ENCODE peak calls at places on chromosomes 2 and 18, in six cellular contexts. L is HepG2, T is GM12878, D is HCT116, Z is SK-N-SH, J is K562. G is an unnamed sample.

GRCh38 chr18:55317322-55317721 is 270.7 kb downstream of the TCF4 start:
- DNase-seq in J (no peak), L (no peak), T (no peak), D (no peak), Z (no peak), G (no peak)

GRCh38 chr2:53036196-53036595 is 731.4 kb upstream of the CHAC2 start:
- DNase-seq in Z (no peak), D (no peak), J (no peak), T (no peak), L (no peak), G (no peak)

GRCh38 chr18:65975536-65975935 is 224.7 kb downstream of the CDH7 start:
- DNase-seq in Z (no peak), L (no peak), D (no peak), J (no peak), T (no peak), G (no peak)

GRCh38 chr2:224111576-224111975 is 72.5 kb upstream of the SERPINE2 start:
- DNase-seq in Z (no peak), L (no peak), D (peak), T (no peak), J (no peak), G (no peak)

GRCh38 chr2:222504714-222505113 is 80.4 kb downstream of the SGPP2 start:
- DNase-seq in D (no peak), T (peak), Z (no peak), L (no peak), J (no peak), G (no peak)

GRCh38 chr2:54240515-54241219 is 15.4 kb downstream of the TSPYL6 start:
- DNase-seq in T (no peak), L (no peak), Z (no peak), J (no peak), D (no peak), G (no peak)

GRCh38 chr18:57077786-57078552 is 68.9 kb upstream of the BOD1L2 start:
- DNase-seq in L (no peak), T (peak), D (no peak), Z (no peak), J (no peak), G (no peak)

GRCh38 chr2:158845869-158846268 is 50.8 kb downstream of the DAPL1 start:
- DNase-seq in Z (peak), L (no peak), J (no peak), T (no peak), D (no peak), G (no peak)

GRCh38 chr2:239756392-239757153 is 268.6 kb downstream of the NDUFA10 start:
- DNase-seq in T (no peak), Z (no peak), J (no peak), D (no peak), L (no peak), G (no peak)

GRCh38 chr2:178811901-178812300 is 4.7 kb upstream of the TTN start:
- DNase-seq in Z (no peak), J (no peak), T (no peak), D (no peak), L (no peak), G (no peak)

GRCh38 chr18:35510071-35511010 is 12.6 kb upstream of the INO80C start:
- DNase-seq in T (no peak), D (no peak), J (no peak), L (no peak), Z (no peak), G (peak)

GRCh38 chr2:168814046-168814445 is 11.6 kb downstream of the NOSTRIN start:
- DNase-seq in D (no peak), T (no peak), J (peak), L (no peak), Z (no peak), G (no peak)

GRCh38 chr2:231479455-231479854 is 15.2 kb upstream of the NCL start:
- DNase-seq in D (no peak), J (peak), Z (no peak), L (no peak), T (no peak), G (no peak)

DNA sequence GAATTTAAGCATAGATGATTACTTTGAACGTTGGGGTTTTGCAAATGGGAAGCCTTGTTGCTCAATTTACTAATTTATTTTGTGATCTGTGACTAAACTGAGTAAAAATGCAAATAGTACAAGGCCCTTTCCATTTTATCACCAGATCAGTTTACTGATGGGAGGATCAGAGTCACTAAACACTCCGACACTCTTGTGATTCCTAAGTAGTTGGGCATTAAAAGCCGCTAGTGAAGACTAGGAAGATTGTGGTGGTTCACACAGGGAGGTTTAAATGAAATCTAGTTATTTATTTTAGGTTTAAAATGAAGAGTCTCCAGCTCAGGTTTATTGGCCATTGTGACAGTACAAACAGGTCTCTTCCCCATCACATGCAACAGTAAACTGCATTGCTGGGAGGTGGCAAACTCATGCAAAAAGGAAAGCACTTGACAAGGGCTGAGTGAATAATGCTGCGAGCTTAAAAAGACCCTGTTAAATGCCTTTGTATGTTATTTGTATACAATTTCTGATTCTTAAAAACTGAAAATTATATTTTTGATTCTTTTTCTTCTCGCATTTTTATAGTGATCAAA is 394.8 kb upstream of the FANCL start:
- DNase-seq in T (no peak), Z (no peak), D (no peak), J (no peak), L (no peak), G (no peak)
- TF ChIP-seq YY1 in T (no peak), Z (no peak), D (no peak), J (no peak), L (no peak), G (no peak)

GRCh38 chr2:70089946-70090523 is 2.8 kb downstream of the PCBP1 start:
- DNase-seq in D (no peak), Z (no peak), J (no peak), L (no peak), T (no peak), G (no peak)
- TF ChIP-seq POLR2AphosphoS5 in D (no peak), Z (peak), J (peak), L (no peak), T (peak), G (no peak)

GRCh38 chr18:50183556-50183955 is 11.4 kb downstream of the MYO5B start:
- DNase-seq in T (no peak), J (peak), D (peak), L (peak), Z (no peak), G (no peak)
- TF ChIP-seq YY1 in T (no peak), J (no peak), D (no peak), L (no peak), Z (no peak), G (no peak)

GRCh38 chr2:46378616-46379015 is 81.4 kb downstream of the EPAS1 start:
- DNase-seq in J (no peak), L (no peak), T (no peak), Z (no peak), D (no peak), G (no peak)

GRCh38 chr2:46381263-46381849 is 84.1 kb downstream of the EPAS1 start:
- DNase-seq in Z (no peak), D (no peak), L (no peak), J (no peak), T (no peak), G (no peak)

GRCh38 chr2:46377666-46378560 is 80.7 kb downstream of the EPAS1 start:
- DNase-seq in D (no peak), T (no peak), Z (no peak), J (no peak), L (no peak), G (no peak)

GRCh38 chr2:46380038-46380940 is 83.1 kb downstream of the EPAS1 start:
- DNase-seq in J (no peak), L (no peak), T (no peak), D (no peak), Z (no peak), G (no peak)

DNA sequence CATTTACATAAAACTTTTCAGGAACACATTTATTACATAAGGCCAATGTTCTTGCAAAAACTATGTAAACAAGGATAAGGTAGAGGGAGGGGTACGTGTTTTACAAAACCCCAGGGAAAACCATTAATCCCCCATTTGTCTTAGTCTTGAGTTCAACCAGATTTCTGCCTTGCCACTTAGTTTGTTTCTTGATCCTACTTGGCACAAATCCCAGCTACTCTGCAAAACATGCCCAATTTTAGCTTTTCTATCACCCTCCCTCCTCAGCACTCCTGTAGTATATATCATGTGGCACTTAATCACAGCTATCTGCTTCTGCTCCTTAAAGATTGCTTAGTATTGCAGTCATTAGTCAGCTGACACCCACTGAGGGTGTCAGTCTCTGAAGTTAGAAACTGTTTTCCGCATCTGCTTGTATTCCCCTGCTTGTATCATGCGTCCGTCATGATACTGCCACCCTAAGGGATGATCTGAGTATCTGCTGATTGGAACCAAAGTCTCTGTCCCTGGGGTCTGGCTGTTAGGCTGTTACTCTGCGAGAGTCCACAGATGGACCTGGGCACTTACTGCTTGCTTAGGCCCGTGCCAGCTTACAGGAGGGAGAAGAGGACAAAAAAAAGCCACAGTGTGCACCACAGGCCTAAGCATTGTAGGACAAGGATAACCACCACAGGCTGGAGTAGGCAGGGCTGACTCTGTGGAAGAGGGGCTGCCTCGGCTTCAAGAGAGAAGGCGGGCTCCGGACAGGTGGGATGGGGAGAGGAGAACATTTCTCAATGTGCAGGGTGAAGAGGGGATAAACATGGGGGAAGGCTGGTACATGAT is 82.2 kb downstream of the EPAS1 start:
- DNase-seq in J (no peak), L (no peak), Z (no peak), T (no peak), D (no peak), G (no peak)
- TF ChIP-seq POLR2AphosphoS5 in J (no peak), L (no peak), Z (no peak), T (no peak), D (no peak), G (no peak)

DNA sequence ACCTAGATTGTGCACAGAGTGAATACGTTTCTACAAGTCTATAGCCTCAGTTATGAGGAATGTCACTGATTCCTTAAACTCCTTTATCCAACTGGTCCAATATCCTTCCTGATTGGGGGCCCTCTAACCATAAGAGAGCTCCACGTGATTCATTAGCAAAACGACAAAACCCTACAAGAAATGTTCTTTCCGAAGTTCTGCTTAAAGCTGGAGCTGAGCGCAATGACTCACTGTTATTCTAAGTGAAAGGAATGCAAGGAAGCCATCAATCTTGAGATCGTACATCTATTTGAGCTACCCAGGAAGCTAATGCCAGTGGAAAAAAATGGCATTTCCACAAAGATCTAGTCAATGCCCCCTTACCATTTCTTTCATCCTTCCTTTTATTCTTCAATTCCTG is 354.9 kb upstream of the CDH20 start:
- DNase-seq in D (no peak), J (no peak), T (no peak), Z (no peak), L (no peak), G (no peak)
- TF ChIP-seq YY1 in D (no peak), J (no peak), T (no peak), Z (no peak), L (no peak), G (no peak)

GRCh38 chr18:78999939-79000338 is 20.3 kb downstream of the SALL3 start:
- DNase-seq in D (peak), J (no peak), L (no peak), T (no peak), Z (no peak), G (no peak)
- TF ChIP-seq POLR2AphosphoS5 in D (no peak), J (no peak), L (no peak), T (no peak), Z (no peak), G (no peak)

GRCh38 chr2:118119158-118119715 is 31.0 kb downstream of the INSIG2 start:
- DNase-seq in D (no peak), T (no peak), Z (no peak), J (no peak), L (no peak), G (no peak)
- TF ChIP-seq YY1 in D (no peak), T (no peak), Z (no peak), J (no peak), L (no peak), G (no peak)

GRCh38 chr2:15985531-15985930 is 45.2 kb downstream of the MYCN start:
- DNase-seq in Z (no peak), L (no peak), D (no peak), J (no peak), T (no peak), G (no peak)

GRCh38 chr2:15986644-15987043 is 46.3 kb downstream of the MYCN start:
- DNase-seq in Z (no peak), J (no peak), T (no peak), L (no peak), D (no peak), G (no peak)

GRCh38 chr2:15983496-15983895 is 43.1 kb downstream of the MYCN start:
- DNase-seq in Z (no peak), J (no peak), T (no peak), L (no peak), D (no peak), G (no peak)

GRCh38 chr2:15986068-15986560 is 45.8 kb downstream of the MYCN start:
- DNase-seq in D (no peak), T (no peak), Z (peak), L (no peak), J (no peak), G (no peak)

DNA sequence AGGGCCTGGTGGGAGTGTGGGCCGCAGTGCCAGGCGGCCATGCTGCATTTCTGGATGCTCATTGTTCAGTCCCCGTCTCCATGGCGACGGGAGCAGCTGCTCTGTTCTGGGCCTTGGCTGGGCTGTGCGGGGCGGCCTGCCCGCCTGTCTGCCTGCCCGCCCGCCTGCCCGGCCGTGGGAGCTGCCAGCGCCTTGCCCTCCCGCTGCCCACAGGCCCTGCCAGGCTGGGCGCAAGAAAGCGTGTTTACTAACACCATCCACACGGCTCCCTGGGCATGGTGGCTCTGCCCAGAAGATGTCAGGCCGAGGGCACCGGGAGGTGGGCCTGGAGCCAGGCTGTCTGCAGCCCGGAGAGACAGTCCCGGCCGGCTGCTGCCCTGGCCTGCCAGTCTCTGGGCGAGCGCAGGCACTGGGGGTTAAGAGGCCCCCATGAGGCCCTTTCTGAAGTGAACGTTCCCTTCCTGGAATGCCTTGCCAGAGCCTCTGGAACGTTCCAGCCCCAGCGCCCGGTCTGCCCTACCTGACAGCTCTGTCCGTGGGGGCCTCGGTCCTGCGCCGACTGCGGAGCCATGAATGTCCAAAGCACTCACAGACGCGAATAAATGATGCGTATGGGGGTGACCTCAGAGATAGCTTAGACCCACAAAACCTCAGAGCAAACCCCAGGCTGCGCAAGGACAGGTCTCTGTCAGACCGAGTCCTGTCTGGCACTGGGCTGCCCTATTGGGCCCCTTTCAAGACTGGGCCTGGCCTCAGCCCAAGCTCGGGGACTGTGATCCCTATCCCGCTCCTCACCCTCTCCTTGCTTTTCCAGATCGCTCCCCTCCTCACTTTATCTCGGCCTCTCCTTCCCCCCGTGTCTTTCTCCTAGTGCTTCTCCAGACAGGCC is 44.3 kb downstream of the MYCN start:
- DNase-seq in T (no peak), J (no peak), Z (peak), L (no peak), D (no peak), G (peak)
- TF ChIP-seq POLR2AphosphoS5 in T (no peak), J (no peak), Z (no peak), L (no peak), D (no peak), G (no peak)

GRCh38 chr2:242031481-242032019 is 162.0 kb downstream of the RTP5 start:
- DNase-seq in L (no peak), J (no peak), D (no peak), Z (no peak), T (no peak), G (no peak)
- TF ChIP-seq YY1 in L (no peak), J (no peak), D (no peak), Z (no peak), T (no peak), G (no peak)